ENCODE peak calls at places on chromosomes 4 and X, in eight cellular contexts. One of them, this sample, is unnamed.

GRCh38 chr4:2818351-2818939 is 25.2 kb upstream of the ADD1 start:
- DNase-seq in heart left ventricle: peak
- DNase-seq in testis: no peak
- DNase-seq in body of pancreas: no peak
- DNase-seq in HepG2: no peak
- DNase-seq in IMR-90: no peak
- DNase-seq in uterus: no peak
- DNase-seq in endothelial cell of umbilical vein: no peak
- DNase-seq in this sample: no peak

GRCh38 chr4:77201343-77201742 is 44.3 kb downstream of the CCNG2 start:
- DNase-seq in heart left ventricle: no peak
- DNase-seq in testis: no peak
- DNase-seq in body of pancreas: no peak
- DNase-seq in HepG2: no peak
- DNase-seq in IMR-90: peak
- DNase-seq in uterus: no peak
- DNase-seq in endothelial cell of umbilical vein: no peak
- DNase-seq in this sample: no peak

GRCh38 chrX:95318882-95319281 is 1365.8 kb upstream of the DIAPH2 start:
- DNase-seq in heart left ventricle: no peak
- DNase-seq in testis: no peak
- DNase-seq in body of pancreas: no peak
- DNase-seq in HepG2: peak
- DNase-seq in IMR-90: no peak
- DNase-seq in uterus: no peak
- DNase-seq in endothelial cell of umbilical vein: no peak
- DNase-seq in this sample: peak

GRCh38 chr4:47068986-47069385 is 37.6 kb downstream of the GABRB1 start:
- DNase-seq in heart left ventricle: no peak
- DNase-seq in testis: no peak
- DNase-seq in body of pancreas: no peak
- DNase-seq in HepG2: no peak
- DNase-seq in IMR-90: peak
- DNase-seq in uterus: no peak
- DNase-seq in endothelial cell of umbilical vein: no peak
- DNase-seq in this sample: no peak

GRCh38 chr4:55609393-55609821 is 17.4 kb upstream of the PDCL2 start:
- DNase-seq in heart left ventricle: no peak
- DNase-seq in testis: no peak
- DNase-seq in body of pancreas: no peak
- DNase-seq in HepG2: no peak
- DNase-seq in IMR-90: peak
- DNase-seq in uterus: no peak
- DNase-seq in endothelial cell of umbilical vein: no peak
- DNase-seq in this sample: peak

GRCh38 chr4:4837921-4838601 is 21.4 kb upstream of the MSX1 start:
- DNase-seq in heart left ventricle: no peak
- DNase-seq in testis: no peak
- DNase-seq in body of pancreas: no peak
- DNase-seq in HepG2: no peak
- DNase-seq in IMR-90: peak
- DNase-seq in uterus: no peak
- DNase-seq in endothelial cell of umbilical vein: no peak
- DNase-seq in this sample: no peak

GRCh38 chr4:28101583-28101982 is 1240.9 kb downstream of the STIM2 start:
- DNase-seq in heart left ventricle: no peak
- DNase-seq in testis: no peak
- DNase-seq in body of pancreas: no peak
- DNase-seq in HepG2: no peak
- DNase-seq in IMR-90: no peak
- DNase-seq in uterus: no peak
- DNase-seq in endothelial cell of umbilical vein: no peak
- DNase-seq in this sample: no peak

GRCh38 chrX:69065451-69065850 is 99.8 kb downstream of the PJA1 start:
- DNase-seq in heart left ventricle: no peak
- DNase-seq in testis: no peak
- DNase-seq in body of pancreas: no peak
- DNase-seq in HepG2: no peak
- DNase-seq in IMR-90: peak
- DNase-seq in uterus: peak
- DNase-seq in endothelial cell of umbilical vein: no peak
- DNase-seq in this sample: no peak

GRCh38 chr4:140130677-140131076 is 23.3 kb downstream of the MAML3 start:
- DNase-seq in heart left ventricle: no peak
- DNase-seq in testis: no peak
- DNase-seq in body of pancreas: no peak
- DNase-seq in HepG2: no peak
- DNase-seq in IMR-90: peak
- DNase-seq in uterus: no peak
- DNase-seq in endothelial cell of umbilical vein: no peak
- DNase-seq in this sample: no peak

GRCh38 chr4:10417720-10418119 is 39.5 kb downstream of the ZNF518B start:
- DNase-seq in heart left ventricle: no peak
- DNase-seq in testis: no peak
- DNase-seq in body of pancreas: no peak
- DNase-seq in HepG2: no peak
- DNase-seq in IMR-90: no peak
- DNase-seq in uterus: no peak
- DNase-seq in endothelial cell of umbilical vein: peak
- DNase-seq in this sample: no peak

GRCh38 chr4:83013420-83013867 is 2.8 kb upstream of the LIN54 start:
- DNase-seq in heart left ventricle: no peak
- DNase-seq in testis: no peak
- DNase-seq in body of pancreas: no peak
- DNase-seq in HepG2: no peak
- DNase-seq in IMR-90: no peak
- DNase-seq in uterus: no peak
- DNase-seq in endothelial cell of umbilical vein: no peak
- DNase-seq in this sample: no peak

GRCh38 chr4:185127021-185127925 is 15.8 kb upstream of the SLC25A4 start:
- DNase-seq in heart left ventricle: peak
- DNase-seq in testis: peak
- DNase-seq in body of pancreas: peak
- DNase-seq in HepG2: no peak
- DNase-seq in IMR-90: no peak
- DNase-seq in uterus: peak
- DNase-seq in endothelial cell of umbilical vein: peak
- DNase-seq in this sample: peak

GRCh38 chrX:102768984-102769761 is 48.6 kb downstream of the GPRASP3 start:
- DNase-seq in heart left ventricle: peak
- DNase-seq in testis: peak
- DNase-seq in body of pancreas: peak
- DNase-seq in HepG2: peak
- DNase-seq in IMR-90: peak
- DNase-seq in uterus: peak
- DNase-seq in endothelial cell of umbilical vein: peak
- DNase-seq in this sample: peak
- TF ChIP-seq POLR2A in heart left ventricle: no peak
- TF ChIP-seq POLR2A in testis: no peak
- TF ChIP-seq POLR2A in body of pancreas: no peak
- TF ChIP-seq POLR2A in HepG2: peak
- TF ChIP-seq POLR2A in IMR-90: peak
- TF ChIP-seq POLR2A in uterus: peak
- TF ChIP-seq POLR2A in endothelial cell of umbilical vein: no peak
- TF ChIP-seq POLR2A in this sample: peak

GRCh38 chrX:132023117-132023895 is at the start of gene STK26:
- DNase-seq in heart left ventricle: peak
- DNase-seq in testis: peak
- DNase-seq in body of pancreas: peak
- DNase-seq in HepG2: peak
- DNase-seq in IMR-90: no peak
- DNase-seq in uterus: peak
- DNase-seq in endothelial cell of umbilical vein: peak
- DNase-seq in this sample: peak
- TF ChIP-seq POLR2A in heart left ventricle: no peak
- TF ChIP-seq POLR2A in testis: no peak
- TF ChIP-seq POLR2A in body of pancreas: peak
- TF ChIP-seq POLR2A in HepG2: peak
- TF ChIP-seq POLR2A in IMR-90: no peak
- TF ChIP-seq POLR2A in uterus: peak
- TF ChIP-seq POLR2A in endothelial cell of umbilical vein: no peak
- TF ChIP-seq POLR2A in this sample: peak

GRCh38 chrX:129790808-129791207 is 11.1 kb downstream of the SASH3 start:
- DNase-seq in heart left ventricle: no peak
- DNase-seq in testis: no peak
- DNase-seq in body of pancreas: no peak
- DNase-seq in HepG2: no peak
- DNase-seq in IMR-90: no peak
- DNase-seq in uterus: no peak
- DNase-seq in endothelial cell of umbilical vein: no peak
- DNase-seq in this sample: no peak
- TF ChIP-seq POLR2A in heart left ventricle: no peak
- TF ChIP-seq POLR2A in testis: no peak
- TF ChIP-seq POLR2A in body of pancreas: no peak
- TF ChIP-seq POLR2A in HepG2: no peak
- TF ChIP-seq POLR2A in IMR-90: no peak
- TF ChIP-seq POLR2A in uterus: no peak
- TF ChIP-seq POLR2A in endothelial cell of umbilical vein: no peak
- TF ChIP-seq POLR2A in this sample: no peak

DNA sequence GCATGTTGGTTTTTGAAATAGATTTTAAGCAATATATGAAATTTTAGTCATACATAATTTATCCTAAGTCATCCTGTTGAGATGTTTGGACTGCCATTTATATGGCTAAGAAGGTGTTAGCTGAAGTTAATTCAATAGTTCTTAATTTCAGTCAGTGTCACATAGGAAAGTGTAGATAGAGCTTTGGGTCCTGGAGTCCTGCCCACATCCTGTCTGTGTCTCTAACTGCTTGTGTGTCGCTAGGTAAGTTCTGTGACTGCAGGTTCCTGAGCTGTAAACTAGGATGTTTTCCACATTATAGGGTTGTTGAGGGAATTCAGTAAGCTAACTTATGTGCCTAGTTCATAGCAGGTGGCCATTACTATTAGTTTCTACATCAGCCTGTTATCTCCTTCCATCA is 20.7 kb downstream of the OFD1 start:
- DNase-seq in heart left ventricle: no peak
- DNase-seq in testis: no peak
- DNase-seq in body of pancreas: no peak
- DNase-seq in HepG2: no peak
- DNase-seq in IMR-90: no peak
- DNase-seq in uterus: no peak
- DNase-seq in endothelial cell of umbilical vein: no peak
- DNase-seq in this sample: no peak
- TF ChIP-seq POLR2A in heart left ventricle: no peak
- TF ChIP-seq POLR2A in testis: no peak
- TF ChIP-seq POLR2A in body of pancreas: no peak
- TF ChIP-seq POLR2A in HepG2: no peak
- TF ChIP-seq POLR2A in IMR-90: no peak
- TF ChIP-seq POLR2A in uterus: no peak
- TF ChIP-seq POLR2A in endothelial cell of umbilical vein: no peak
- TF ChIP-seq POLR2A in this sample: no peak

GRCh38 chr4:674172-675035 is at the start of the genes ATP5ME and MYL5:
- DNase-seq in heart left ventricle: peak
- DNase-seq in testis: peak
- DNase-seq in body of pancreas: peak
- DNase-seq in HepG2: peak
- DNase-seq in IMR-90: peak
- DNase-seq in uterus: peak
- DNase-seq in endothelial cell of umbilical vein: peak
- DNase-seq in this sample: peak
- TF ChIP-seq POLR2A in heart left ventricle: no peak
- TF ChIP-seq POLR2A in testis: peak
- TF ChIP-seq POLR2A in body of pancreas: peak
- TF ChIP-seq POLR2A in HepG2: no peak
- TF ChIP-seq POLR2A in IMR-90: peak
- TF ChIP-seq POLR2A in uterus: peak
- TF ChIP-seq POLR2A in endothelial cell of umbilical vein: peak
- TF ChIP-seq POLR2A in this sample: peak

DNA sequence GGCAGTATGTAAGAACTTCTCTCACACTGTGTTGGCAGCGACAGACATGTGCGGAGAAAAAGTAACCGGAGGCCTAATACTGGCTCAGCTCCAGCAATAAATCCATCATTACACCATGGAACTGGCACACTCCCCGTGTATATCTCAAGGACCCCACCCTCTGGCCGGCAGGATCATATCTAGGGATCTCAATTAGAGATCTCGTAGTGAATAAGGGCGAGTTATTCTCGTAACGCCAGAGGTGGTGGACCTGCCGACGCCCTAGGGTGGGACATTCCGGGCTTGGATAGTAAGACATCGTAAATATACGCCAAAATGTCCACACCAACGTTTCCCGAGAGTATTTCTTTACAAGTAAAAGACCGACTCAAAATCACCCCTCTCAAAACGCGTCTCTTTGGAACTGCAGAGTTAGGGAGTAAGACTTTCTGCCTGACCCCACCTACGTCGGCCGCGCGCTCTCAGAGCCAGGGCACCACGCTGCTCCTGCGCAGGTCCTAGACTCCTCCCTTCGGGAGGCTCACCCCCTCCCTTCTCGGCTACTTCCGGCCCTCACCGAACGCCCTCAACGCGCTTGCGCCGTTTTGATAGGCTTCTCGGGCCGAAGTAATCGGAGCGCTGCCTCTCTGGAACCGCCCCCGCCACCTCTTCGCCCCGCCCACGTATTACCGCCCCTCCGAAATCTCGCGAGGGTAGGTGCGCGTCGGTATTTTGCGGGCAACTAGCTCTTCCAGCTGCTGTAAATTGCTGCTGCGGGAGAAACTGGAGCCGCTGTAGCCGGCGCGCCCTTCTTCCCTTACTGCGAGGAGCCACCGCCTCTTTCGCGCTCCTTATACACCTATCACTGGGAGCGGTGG is at the start of gene WDR44:
- DNase-seq in heart left ventricle: peak
- DNase-seq in testis: peak
- DNase-seq in body of pancreas: peak
- DNase-seq in HepG2: peak
- DNase-seq in IMR-90: peak
- DNase-seq in uterus: peak
- DNase-seq in endothelial cell of umbilical vein: peak
- DNase-seq in this sample: peak
- TF ChIP-seq POLR2A in heart left ventricle: no peak
- TF ChIP-seq POLR2A in testis: peak
- TF ChIP-seq POLR2A in body of pancreas: peak
- TF ChIP-seq POLR2A in HepG2: peak
- TF ChIP-seq POLR2A in IMR-90: peak
- TF ChIP-seq POLR2A in uterus: peak
- TF ChIP-seq POLR2A in endothelial cell of umbilical vein: peak
- TF ChIP-seq POLR2A in this sample: peak